ENCODE peak calls at places on chromosomes 12 and 14, in six cellular contexts. S is HepG2; I is CD4-positive, alpha-beta T cell; A is AG10803; F is spleen; T is AG09319. M is an unnamed sample.
A peak's percentile ranks its signal among the peaks of the same experiment; 100 is the strongest.

GRCh38 chr14:104339829-104340228 is 201.4 kb downstream of the KIF26A start:
- DNase-seq in T (no peak), S (no peak), F (no peak), A (no peak), I (no peak), M (no peak)

GRCh38 chr12:17352164-17352563 is 737.8 kb downstream of the RERGL start:
- DNase-seq in A (no peak), F (no peak), S (no peak), T (no peak), I (no peak), M (no peak)

GRCh38 chr14:77347746-77348145 is 26.9 kb downstream of the GSTZ1 start:
- DNase-seq in I (no peak), A (no peak), T (no peak), S (no peak), F (no peak), M (no peak)

GRCh38 chr14:67513631-67514108 is 19.4 kb upstream of the PLEKHH1 start:
- DNase-seq in S (no peak), T (no peak), I (no peak), F (no peak), A (no peak), M (no peak)

GRCh38 chr12:6632026-6632978 is 3.5 kb downstream of the LPAR5 start:
- DNase-seq in I (peak; percentile 54), A (no peak), T (no peak), S (no peak), F (peak; percentile 86), M (no peak)

GRCh38 chr14:73696466-73697390 is 17.5 kb downstream of the PNMA1 start:
- DNase-seq in T (no peak), F (no peak), A (peak; percentile 46), S (peak; percentile 10), I (no peak), M (peak; percentile 52)

GRCh38 chr14:102796661-102797190 is 19.5 kb downstream of the TRAF3 start:
- DNase-seq in T (no peak), S (no peak), A (no peak), F (no peak), I (no peak), M (no peak)

GRCh38 chr12:12901158-12901791 is 9.9 kb downstream of the GPRC5A start:
- DNase-seq in T (no peak), A (peak; percentile 91), F (no peak), I (no peak), S (peak; percentile 37), M (peak; percentile 89)

GRCh38 chr12:103677341-103677740 is 90.3 kb downstream of the STAB2 start:
- DNase-seq in I (no peak), S (no peak), A (no peak), T (no peak), F (no peak), M (no peak)

GRCh38 chr12:12786371-12786715 is 884 bp downstream of the APOLD1 start:
- DNase-seq in I (no peak), A (peak; percentile 17), F (no peak), S (no peak), T (no peak), M (no peak)

GRCh38 chr12:33251548-33251947 is 188.1 kb downstream of the SYT10 start:
- DNase-seq in I (no peak), F (no peak), A (no peak), T (no peak), S (no peak), M (no peak)

GRCh38 chr14:21902561-21903199 is 229.1 kb upstream of the OR4E1 start:
- DNase-seq in I (peak; percentile 24), A (no peak), T (no peak), F (no peak), S (no peak), M (no peak)

GRCh38 chr12:32889073-32889760 is 7.4 kb downstream of the PKP2 start:
- DNase-seq in T (no peak), A (no peak), I (no peak), F (no peak), S (no peak), M (no peak)

GRCh38 chr14:102827716-102828115 is 50.5 kb downstream of the TRAF3 start:
- DNase-seq in S (no peak), F (no peak), A (no peak), I (no peak), T (no peak), M (no peak)

GRCh38 chr12:30286345-30286926 is 409.2 kb downstream of the IPO8 start:
- DNase-seq in A (peak; percentile 9), I (no peak), T (no peak), F (no peak), S (peak; percentile 6), M (no peak)

GRCh38 chr14:106174206-106174605 is 647.8 kb downstream of the TMEM121 start:
- DNase-seq in I (peak; percentile 64), F (peak; percentile 62), T (no peak), S (no peak), A (no peak), M (no peak)

GRCh38 chr12:89669197-89669596 is 39.4 kb downstream of the ATP2B1 start:
- DNase-seq in F (no peak), T (no peak), S (no peak), A (no peak), I (no peak), M (no peak)

GRCh38 chr12:104207416-104207941 is 8.1 kb upstream of the TXNRD1 start:
- DNase-seq in I (no peak), T (no peak), A (peak; percentile 45), S (no peak), F (no peak), M (no peak)

GRCh38 chr14:41505491-41505890 is 101.2 kb upstream of the LRFN5 start:
- DNase-seq in I (no peak), F (no peak), A (no peak), T (no peak), S (no peak), M (no peak)

GRCh38 chr12:3533703-3534386 is 42.8 kb downstream of the PRMT8 start:
- DNase-seq in T (no peak), I (no peak), F (no peak), S (no peak), A (no peak), M (no peak)

GRCh38 chr12:53806689-53807088 is 54.9 kb upstream of the CISTR start:
- DNase-seq in I (no peak), S (no peak), A (no peak), T (no peak), F (no peak), M (no peak)

GRCh38 chr12:54624316-54625279 is 10.1 kb downstream of the LACRT start:
- DNase-seq in I (no peak), F (no peak), S (peak; percentile 25), A (no peak), T (no peak), M (no peak)

GRCh38 chr14:87443787-87444186 is 549.2 kb downstream of the GALC start:
- DNase-seq in I (no peak), A (no peak), F (no peak), S (no peak), T (no peak), M (no peak)

GRCh38 chr14:87449016-87449415 is 544.0 kb downstream of the GALC start:
- DNase-seq in F (no peak), A (no peak), I (no peak), S (no peak), T (no peak), M (no peak)

DNA sequence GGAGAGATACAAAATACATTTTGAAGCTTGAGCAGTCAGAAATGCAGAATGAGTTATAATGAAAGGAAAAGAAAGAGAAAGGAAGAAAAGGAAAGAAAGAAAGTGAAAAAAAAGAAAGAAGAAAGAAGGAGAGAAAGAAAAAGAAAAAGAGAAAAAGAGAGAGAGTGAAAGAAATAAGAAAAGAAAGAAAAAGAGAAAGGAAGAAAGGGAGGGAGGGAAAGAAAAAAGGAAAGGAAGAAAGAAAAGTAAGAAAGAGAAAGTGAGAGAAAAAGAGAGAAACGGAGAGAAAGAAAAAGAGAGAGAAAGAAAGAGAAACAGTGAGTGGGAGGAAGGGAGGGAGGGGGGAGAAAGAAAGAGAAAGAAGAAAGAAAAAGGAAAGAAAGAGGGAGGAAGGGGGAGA is 549.9 kb downstream of the GALC start:
- DNase-seq in I (no peak), F (no peak), T (no peak), S (no peak), A (no peak), M (no peak)
- TF ChIP-seq CTCF in I (no peak), F (no peak), T (no peak), S (no peak), A (no peak), M (no peak)

GRCh38 chr12:64678835-64679234 is 68.5 kb downstream of the RASSF3 start:
- DNase-seq in I (no peak), S (no peak), T (no peak), A (no peak), F (no peak), M (no peak)

GRCh38 chr12:64680235-64680634 is 69.9 kb downstream of the RASSF3 start:
- DNase-seq in F (no peak), T (no peak), A (no peak), I (no peak), S (no peak), M (no peak)

GRCh38 chr12:64675795-64676194 is 65.5 kb downstream of the RASSF3 start:
- DNase-seq in I (no peak), A (peak; percentile 53), T (no peak), F (no peak), S (no peak), M (no peak)

GRCh38 chr12:64679487-64679983 is 69.2 kb downstream of the RASSF3 start:
- DNase-seq in T (no peak), S (no peak), I (peak; percentile 68), A (peak; percentile 81), F (peak; percentile 83), M (no peak)

GRCh38 chr12:64678248-64678647 is 68.0 kb downstream of the RASSF3 start:
- DNase-seq in I (no peak), F (no peak), S (no peak), T (no peak), A (no peak), M (no peak)
- TF ChIP-seq CTCF in I (no peak), F (peak; percentile 16), S (peak; percentile 30), T (no peak), A (no peak), M (no peak)

DNA sequence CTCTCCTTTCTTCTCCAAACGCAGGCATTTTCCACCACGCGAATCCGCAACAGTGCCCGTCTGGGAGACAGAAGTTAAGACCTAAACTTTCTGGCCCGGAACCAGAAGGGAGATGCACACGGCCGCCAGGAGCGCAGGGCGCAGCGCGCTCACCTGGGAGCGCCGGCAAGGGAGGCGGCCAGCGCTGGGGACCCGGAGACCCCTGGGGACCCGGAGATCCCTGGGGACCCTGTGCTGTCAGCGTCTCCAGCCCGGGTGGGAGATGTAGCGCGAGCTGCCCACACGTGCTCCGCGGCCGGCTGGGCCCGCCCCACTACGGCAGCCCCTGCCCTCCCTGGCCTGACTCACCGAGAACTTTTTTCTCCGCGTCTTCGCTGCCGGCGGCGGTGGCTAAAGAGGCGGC is 620 bp downstream of the YBX3 start:
- DNase-seq in I (peak; percentile 17), T (no peak), F (peak; percentile 86), A (peak; percentile 58), S (peak; percentile 19), M (no peak)
- TF ChIP-seq CTCF in I (no peak), T (peak; percentile 3), F (no peak), A (peak; percentile 14), S (no peak), M (peak; percentile 35)

GRCh38 chr12:123436017-123436964 is at the start of gene RILPL2:
- DNase-seq in I (peak; percentile 86), F (peak; percentile 98), S (peak; percentile 49), T (peak; percentile 54), A (peak; percentile 83), M (peak; percentile 39)
- TF ChIP-seq CTCF in I (no peak), F (peak; percentile 38), S (peak; percentile 19), T (no peak), A (no peak), M (peak; percentile 10)

M was measured in BJ.